ENCODE peak calls at places on chromosomes 5 and 9, in nine cellular contexts. E is SHP77, J is retina, N is posterior cingulate gyrus, Z is substantia nigra, R is anterior cingulate cortex, K is HT1080, A is GM04504, Y is GM13977. D is an unnamed sample.

GRCh38 chr9:69433426-69433825 is 108.4 kb downstream of the ENTREP1 start:
- DNase-seq in K (no peak), A (no peak), Z (no peak), Y (no peak), E (no peak), R (no peak), N (no peak), J (no peak), D (no peak)

GRCh38 chr9:73152445-73152844 is 780 bp downstream of the ANXA1 start:
- DNase-seq in J (no peak), N (no peak), Z (no peak), Y (no peak), K (peak; percentile 69), A (no peak), R (no peak), E (no peak), D (no peak)

GRCh38 chr9:69961834-69962233 is 81.8 kb upstream of the MAMDC2 start:
- DNase-seq in E (no peak), Y (no peak), J (no peak), A (no peak), N (no peak), Z (no peak), K (no peak), R (no peak), D (no peak)

GRCh38 chr9:95766906-95767305 is 108.6 kb upstream of the ERCC6L2 start:
- DNase-seq in Z (no peak), R (no peak), A (no peak), Y (no peak), J (no peak), E (no peak), N (no peak), K (no peak), D (no peak)

GRCh38 chr5:97629281-97629680 is 446.2 kb upstream of the RIOK2 start:
- DNase-seq in Z (no peak), J (no peak), K (peak; percentile 69), Y (no peak), N (peak; percentile 37), A (peak; percentile 55), R (peak; percentile 35), E (no peak), D (no peak)

GRCh38 chr9:16134351-16134750 is 581.5 kb downstream of the CCDC171 start:
- DNase-seq in Z (no peak), R (no peak), N (no peak), E (no peak), J (no peak), A (no peak), K (no peak), Y (no peak), D (no peak)

GRCh38 chr9:137064027-137064879 is 6.1 kb downstream of the SAPCD2 start:
- DNase-seq in N (peak; percentile 66), J (peak; percentile 79), R (peak; percentile 37), K (peak; percentile 43), A (no peak), E (no peak), Z (peak; percentile 65), Y (peak; percentile 76), D (peak; percentile 92)

GRCh38 chr5:53178830-53179229 is 69.3 kb upstream of the MOCS2 start:
- DNase-seq in Y (no peak), A (no peak), Z (no peak), J (no peak), R (no peak), K (no peak), E (no peak), N (no peak), D (no peak)

GRCh38 chr9:28264368-28264767 is 691.1 kb upstream of the C9orf72 start:
- DNase-seq in J (no peak), N (no peak), Y (no peak), R (no peak), A (no peak), E (no peak), K (peak; percentile 83), Z (no peak), D (no peak)

GRCh38 chr5:169050146-169050571 is 250.8 kb downstream of the SLIT3 start:
- DNase-seq in Y (no peak), K (peak; percentile 12), Z (peak; percentile 21), N (no peak), R (peak; percentile 59), E (no peak), A (peak; percentile 40), J (no peak), D (no peak)

GRCh38 chr9:97536480-97536879 is 35.0 kb downstream of the TMOD1 start:
- DNase-seq in J (no peak), Y (no peak), K (no peak), R (no peak), A (no peak), E (no peak), N (no peak), Z (no peak), D (no peak)

GRCh38 chr9:32590476-32590875 is 17.5 kb upstream of the NDUFB6 start:
- DNase-seq in K (no peak), J (no peak), R (no peak), E (no peak), Y (no peak), Z (no peak), N (no peak), A (no peak), D (no peak)

GRCh38 chr9:95055851-95056551 is 261.5 kb downstream of the FANCC start:
- DNase-seq in Z (peak; percentile 34), J (peak; percentile 62), K (no peak), A (peak; percentile 25), R (no peak), N (no peak), Y (no peak), E (no peak), D (no peak)

GRCh38 chr5:178196413-178196812 is 7.9 kb upstream of the HNRNPAB start:
- DNase-seq in K (no peak), N (no peak), J (no peak), E (no peak), Y (no peak), Z (no peak), A (no peak), R (no peak), D (no peak)

GRCh38 chr5:144328980-144329379 is 158.3 kb downstream of the KCTD16 start:
- DNase-seq in E (peak; percentile 50), K (no peak), A (no peak), Z (no peak), Y (no peak), R (no peak), N (no peak), J (no peak), D (no peak)

GRCh38 chr9:69936427-69936826 is 107.2 kb upstream of the MAMDC2 start:
- DNase-seq in R (no peak), E (no peak), A (no peak), K (peak; percentile 71), Z (no peak), Y (no peak), N (no peak), J (no peak), D (no peak)

GRCh38 chr5:43110606-43111170 is 10.0 kb upstream of the ZNF131 start:
- DNase-seq in E (no peak), A (no peak), N (no peak), Y (no peak), K (no peak), J (no peak), Z (no peak), R (no peak), D (no peak)

GRCh38 chr9:137705443-137705863 is 86.6 kb downstream of the EHMT1 start:
- DNase-seq in E (no peak), Y (peak; percentile 81), A (no peak), J (no peak), K (no peak), Z (no peak), N (no peak), R (no peak), D (peak; percentile 89)

GRCh38 chr5:91436241-91436640 is 53.1 kb upstream of the ARRDC3 start:
- DNase-seq in E (no peak), Z (no peak), K (no peak), Y (no peak), N (no peak), A (no peak), R (no peak), J (no peak), D (no peak)

GRCh38 chr5:27463446-27464149 is 425.2 kb upstream of the CDH9 start:
- DNase-seq in K (no peak), R (no peak), N (no peak), Y (no peak), J (no peak), Z (no peak), A (no peak), E (no peak), D (no peak)

GRCh38 chr9:137752426-137752825 is 125.2 kb upstream of the CACNA1B start:
- DNase-seq in K (no peak), Y (no peak), E (no peak), R (no peak), N (no peak), Z (no peak), J (no peak), A (no peak), D (no peak)

GRCh38 chr5:128532776-128533175 is 5.3 kb downstream of the FBN2 start:
- DNase-seq in J (no peak), A (no peak), Y (no peak), K (no peak), R (no peak), E (no peak), N (no peak), Z (no peak), D (no peak)

GRCh38 chr9:106980551-106981101 is 117.7 kb downstream of the ZNF462 start:
- DNase-seq in N (peak; percentile 8), A (no peak), R (no peak), Z (no peak), K (peak; percentile 34), J (no peak), Y (no peak), E (no peak), D (no peak)

GRCh38 chr9:82601272-82601835 is 461.6 kb downstream of the RASEF start:
- DNase-seq in E (no peak), A (peak; percentile 32), Y (no peak), J (peak; percentile 25), Z (no peak), N (no peak), R (no peak), K (no peak), D (no peak)

GRCh38 chr5:111984044-111984443 is 227.1 kb upstream of the NREP start:
- DNase-seq in J (no peak), E (no peak), A (peak; percentile 72), R (no peak), N (no peak), Z (no peak), K (peak; percentile 84), Y (peak; percentile 46), D (no peak)

GRCh38 chr5:179342577-179342976 is 2.7 kb downstream of the ADAMTS2 start:
- DNase-seq in Y (no peak), A (peak; percentile 59), Z (no peak), J (peak; percentile 36), K (no peak), R (no peak), E (no peak), N (no peak), D (peak; percentile 71)

GRCh38 chr9:18463991-18464390 is 10.0 kb upstream of the ADAMTSL1 start:
- DNase-seq in N (no peak), R (no peak), A (no peak), J (no peak), E (no peak), K (peak; percentile 63), Z (no peak), Y (no peak), D (no peak)

GRCh38 chr9:6788175-6789016 is 30.6 kb downstream of the KDM4C start:
- DNase-seq in N (peak; percentile 35), A (peak; percentile 12), R (peak; percentile 11), Z (no peak), E (no peak), K (peak; percentile 76), Y (no peak), J (peak; percentile 32), D (no peak)

GRCh38 chr9:128835246-128836210 is 5.9 kb upstream of the SPOUT1 start:
- DNase-seq in E (no peak), Z (no peak), N (no peak), R (no peak), J (no peak), Y (no peak), K (no peak), A (no peak), D (peak; percentile 57)

GRCh38 chr5:179375966-179376365 is 30.7 kb upstream of the ADAMTS2 start:
- DNase-seq in Z (no peak), K (no peak), E (no peak), J (no peak), Y (no peak), R (no peak), N (no peak), A (no peak), D (no peak)

GRCh38 chr9:114484854-114485443 is 20.3 kb downstream of the WHRN start:
- DNase-seq in Y (peak; percentile 42), R (no peak), E (no peak), Z (no peak), N (no peak), A (no peak), K (peak; percentile 95), J (no peak), D (no peak)

D was measured in spleen.